ENCODE peak calls at places on chromosomes 6 and 20, in six cellular contexts. One of them, this sample, is unnamed. For H3K36me3, the result is how much of the 10 kb centered on the place peaks cover.

GRCh38 chr6:33276864-33277662 is at the start of gene B3GALT4:
- ATAC-seq in GM12878: peak
- ATAC-seq in naive thymus-derived CD4-positive, alpha-beta T cell: peak
- ATAC-seq in heart right ventricle: peak
- ATAC-seq in gastrocnemius medialis: peak
- ATAC-seq in K562: peak
- ATAC-seq in this sample: peak

GRCh38 chr6:12353731-12354130 is 63.6 kb downstream of the EDN1 start:
- ATAC-seq in gastrocnemius medialis: no peak
- ATAC-seq in naive thymus-derived CD4-positive, alpha-beta T cell: no peak
- ATAC-seq in GM12878: no peak
- ATAC-seq in heart right ventricle: no peak
- ATAC-seq in K562: no peak
- ATAC-seq in this sample: no peak

GRCh38 chr6:80527552-80528052 is 421.1 kb downstream of the BCKDHB start:
- ATAC-seq in GM12878: no peak
- ATAC-seq in gastrocnemius medialis: no peak
- ATAC-seq in K562: no peak
- ATAC-seq in naive thymus-derived CD4-positive, alpha-beta T cell: no peak
- ATAC-seq in heart right ventricle: no peak
- ATAC-seq in this sample: no peak

GRCh38 chr6:161127071-161127740 is 135.6 kb downstream of the MAP3K4 start:
- ATAC-seq in GM12878: no peak
- ATAC-seq in naive thymus-derived CD4-positive, alpha-beta T cell: no peak
- ATAC-seq in gastrocnemius medialis: no peak
- ATAC-seq in K562: no peak
- ATAC-seq in heart right ventricle: no peak
- ATAC-seq in this sample: no peak

GRCh38 chr20:31845300-31845863 is at the start of gene FOXS1:
- ATAC-seq in naive thymus-derived CD4-positive, alpha-beta T cell: no peak
- ATAC-seq in GM12878: no peak
- ATAC-seq in K562: no peak
- ATAC-seq in heart right ventricle: peak
- ATAC-seq in gastrocnemius medialis: peak
- ATAC-seq in this sample: peak

GRCh38 chr20:58458342-58459057 is 56.7 kb downstream of the APCDD1L start:
- ATAC-seq in K562: no peak
- ATAC-seq in heart right ventricle: no peak
- ATAC-seq in GM12878: peak
- ATAC-seq in naive thymus-derived CD4-positive, alpha-beta T cell: no peak
- ATAC-seq in gastrocnemius medialis: no peak
- ATAC-seq in this sample: no peak

GRCh38 chr6:54892831-54893230 is 46.3 kb downstream of the FAM83B start:
- ATAC-seq in heart right ventricle: no peak
- ATAC-seq in gastrocnemius medialis: no peak
- ATAC-seq in K562: no peak
- ATAC-seq in GM12878: no peak
- ATAC-seq in naive thymus-derived CD4-positive, alpha-beta T cell: no peak
- ATAC-seq in this sample: no peak

GRCh38 chr6:38861957-38862401 is 146.9 kb downstream of the DNAH8 start:
- ATAC-seq in K562: no peak
- ATAC-seq in GM12878: no peak
- ATAC-seq in gastrocnemius medialis: no peak
- ATAC-seq in heart right ventricle: no peak
- ATAC-seq in naive thymus-derived CD4-positive, alpha-beta T cell: no peak
- ATAC-seq in this sample: no peak

GRCh38 chr6:134520181-134521115 is 202.5 kb upstream of the SGK1 start:
- ATAC-seq in K562: no peak
- ATAC-seq in gastrocnemius medialis: no peak
- ATAC-seq in GM12878: no peak
- ATAC-seq in heart right ventricle: no peak
- ATAC-seq in naive thymus-derived CD4-positive, alpha-beta T cell: no peak
- ATAC-seq in this sample: no peak

GRCh38 chr20:29297411-29298270 is 1959.8 kb upstream of the DEFB115 start:
- ATAC-seq in GM12878: no peak
- ATAC-seq in gastrocnemius medialis: no peak
- ATAC-seq in K562: no peak
- ATAC-seq in naive thymus-derived CD4-positive, alpha-beta T cell: no peak
- ATAC-seq in heart right ventricle: no peak
- ATAC-seq in this sample: peak

GRCh38 chr6:157688960-157689599 is 134.0 kb upstream of the SNX9 start:
- ATAC-seq in heart right ventricle: no peak
- ATAC-seq in gastrocnemius medialis: peak
- ATAC-seq in naive thymus-derived CD4-positive, alpha-beta T cell: no peak
- ATAC-seq in K562: peak
- ATAC-seq in GM12878: no peak
- ATAC-seq in this sample: no peak

GRCh38 chr6:49543087-49543858 is 7.2 kb upstream of the C6orf141 start:
- ATAC-seq in naive thymus-derived CD4-positive, alpha-beta T cell: no peak
- ATAC-seq in K562: peak
- ATAC-seq in gastrocnemius medialis: no peak
- ATAC-seq in GM12878: no peak
- ATAC-seq in heart right ventricle: no peak
- ATAC-seq in this sample: no peak

GRCh38 chr20:53570446-53571276 is 23.0 kb downstream of the ZNF217 start:
- ATAC-seq in naive thymus-derived CD4-positive, alpha-beta T cell: no peak
- ATAC-seq in GM12878: peak
- ATAC-seq in heart right ventricle: peak
- ATAC-seq in gastrocnemius medialis: no peak
- ATAC-seq in K562: no peak
- ATAC-seq in this sample: no peak

GRCh38 chr6:56513631-56514030 is 129.1 kb downstream of the DST start:
- ATAC-seq in heart right ventricle: no peak
- ATAC-seq in K562: no peak
- ATAC-seq in naive thymus-derived CD4-positive, alpha-beta T cell: no peak
- ATAC-seq in GM12878: no peak
- ATAC-seq in gastrocnemius medialis: no peak
- ATAC-seq in this sample: no peak

GRCh38 chr6:139710578-139710977 is 336.1 kb upstream of the CITED2 start:
- ATAC-seq in heart right ventricle: no peak
- ATAC-seq in naive thymus-derived CD4-positive, alpha-beta T cell: no peak
- ATAC-seq in GM12878: no peak
- ATAC-seq in K562: peak
- ATAC-seq in gastrocnemius medialis: no peak
- ATAC-seq in this sample: no peak

GRCh38 chr6:148516116-148517016 is 173.7 kb downstream of the SASH1 start:
- ATAC-seq in naive thymus-derived CD4-positive, alpha-beta T cell: no peak
- ATAC-seq in heart right ventricle: no peak
- ATAC-seq in GM12878: no peak
- ATAC-seq in gastrocnemius medialis: no peak
- ATAC-seq in K562: no peak
- ATAC-seq in this sample: no peak

GRCh38 chr6:68108243-68108835 is 526.7 kb upstream of the ADGRB3 start:
- ATAC-seq in naive thymus-derived CD4-positive, alpha-beta T cell: no peak
- ATAC-seq in gastrocnemius medialis: no peak
- ATAC-seq in heart right ventricle: no peak
- ATAC-seq in GM12878: peak
- ATAC-seq in K562: peak
- ATAC-seq in this sample: no peak

GRCh38 chr6:122669868-122670267 is 59.7 kb downstream of the PKIB start:
- ATAC-seq in GM12878: no peak
- ATAC-seq in K562: no peak
- ATAC-seq in gastrocnemius medialis: no peak
- ATAC-seq in heart right ventricle: no peak
- ATAC-seq in naive thymus-derived CD4-positive, alpha-beta T cell: no peak
- ATAC-seq in this sample: no peak

GRCh38 chr20:64093013-64093503 is 8.9 kb upstream of the LKAAEAR1 start:
- ATAC-seq in naive thymus-derived CD4-positive, alpha-beta T cell: no peak
- ATAC-seq in GM12878: no peak
- ATAC-seq in heart right ventricle: no peak
- ATAC-seq in K562: peak
- ATAC-seq in gastrocnemius medialis: no peak
- ATAC-seq in this sample: no peak

GRCh38 chr6:151027936-151028838 is 162.7 kb downstream of the MTHFD1L start:
- ATAC-seq in K562: peak
- ATAC-seq in heart right ventricle: no peak
- ATAC-seq in naive thymus-derived CD4-positive, alpha-beta T cell: no peak
- ATAC-seq in gastrocnemius medialis: no peak
- ATAC-seq in GM12878: no peak
- ATAC-seq in this sample: no peak

GRCh38 chr20:50450961-50451752 is 59.0 kb upstream of the PTPN1 start:
- ATAC-seq in GM12878: peak
- ATAC-seq in naive thymus-derived CD4-positive, alpha-beta T cell: peak
- ATAC-seq in K562: peak
- ATAC-seq in heart right ventricle: peak
- ATAC-seq in gastrocnemius medialis: peak
- ATAC-seq in this sample: peak

GRCh38 chr6:130754786-130755367 is 72.3 kb upstream of the SMLR1 start:
- ATAC-seq in heart right ventricle: no peak
- ATAC-seq in gastrocnemius medialis: no peak
- ATAC-seq in K562: no peak
- ATAC-seq in GM12878: no peak
- ATAC-seq in naive thymus-derived CD4-positive, alpha-beta T cell: no peak
- ATAC-seq in this sample: no peak

GRCh38 chr6:159979136-159979874 is 10.4 kb downstream of the IGF2R start:
- ATAC-seq in heart right ventricle: peak
- ATAC-seq in gastrocnemius medialis: peak
- ATAC-seq in K562: peak
- ATAC-seq in naive thymus-derived CD4-positive, alpha-beta T cell: peak
- ATAC-seq in GM12878: peak
- ATAC-seq in this sample: peak

GRCh38 chr6:169167581-169168301 is 85.9 kb downstream of the THBS2 start:
- ATAC-seq in gastrocnemius medialis: no peak
- ATAC-seq in heart right ventricle: peak
- ATAC-seq in GM12878: no peak
- ATAC-seq in naive thymus-derived CD4-positive, alpha-beta T cell: no peak
- ATAC-seq in K562: no peak
- ATAC-seq in this sample: no peak

GRCh38 chr20:31594558-31595379 is 10.3 kb upstream of the ID1 start:
- ATAC-seq in gastrocnemius medialis: peak
- ATAC-seq in naive thymus-derived CD4-positive, alpha-beta T cell: no peak
- ATAC-seq in K562: no peak
- ATAC-seq in heart right ventricle: peak
- ATAC-seq in GM12878: no peak
- ATAC-seq in this sample: peak

GRCh38 chr20:22925613-22925983 is 109.5 kb upstream of the SSTR4 start:
- ATAC-seq in GM12878: peak
- ATAC-seq in K562: no peak
- ATAC-seq in gastrocnemius medialis: no peak
- ATAC-seq in heart right ventricle: peak
- ATAC-seq in naive thymus-derived CD4-positive, alpha-beta T cell: no peak
- ATAC-seq in this sample: no peak

GRCh38 chr6:125102901-125103300 is 50.7 kb upstream of the TPD52L1 start:
- ATAC-seq in GM12878: no peak
- ATAC-seq in gastrocnemius medialis: no peak
- ATAC-seq in naive thymus-derived CD4-positive, alpha-beta T cell: no peak
- ATAC-seq in K562: no peak
- ATAC-seq in heart right ventricle: no peak
- ATAC-seq in this sample: peak

GRCh38 chr6:35061102-35061615 is 80.0 kb downstream of the TCP11 start:
- ATAC-seq in heart right ventricle: no peak
- ATAC-seq in naive thymus-derived CD4-positive, alpha-beta T cell: no peak
- ATAC-seq in K562: peak
- ATAC-seq in GM12878: no peak
- ATAC-seq in gastrocnemius medialis: no peak
- ATAC-seq in this sample: no peak

GRCh38 chr6:149815788-149816187 is 48.4 kb downstream of the LRP11 start:
- ATAC-seq in naive thymus-derived CD4-positive, alpha-beta T cell: no peak
- ATAC-seq in gastrocnemius medialis: no peak
- ATAC-seq in GM12878: peak
- ATAC-seq in K562: no peak
- ATAC-seq in heart right ventricle: no peak
- ATAC-seq in this sample: no peak

GRCh38 chr6:7604506-7604905 is 14.5 kb downstream of the SNRNP48 start:
- ATAC-seq in gastrocnemius medialis: no peak
- ATAC-seq in K562: no peak
- ATAC-seq in naive thymus-derived CD4-positive, alpha-beta T cell: no peak
- ATAC-seq in GM12878: peak
- ATAC-seq in heart right ventricle: no peak
- ATAC-seq in this sample: no peak
- H3K36me3 ChIP-seq in gastrocnemius medialis: under half
- H3K36me3 ChIP-seq in K562: half or more
- H3K36me3 ChIP-seq in naive thymus-derived CD4-positive, alpha-beta T cell: under half
- H3K36me3 ChIP-seq in GM12878: under half
- H3K36me3 ChIP-seq in heart right ventricle: under half
- H3K36me3 ChIP-seq in this sample: half or more

GRCh38 chr20:20578838-20579237 is 133.6 kb downstream of the RALGAPA2 start:
- ATAC-seq in gastrocnemius medialis: no peak
- ATAC-seq in heart right ventricle: no peak
- ATAC-seq in K562: no peak
- ATAC-seq in GM12878: no peak
- ATAC-seq in naive thymus-derived CD4-positive, alpha-beta T cell: no peak
- ATAC-seq in this sample: no peak
- H3K36me3 ChIP-seq in gastrocnemius medialis: under half
- H3K36me3 ChIP-seq in heart right ventricle: under half
- H3K36me3 ChIP-seq in K562: under half
- H3K36me3 ChIP-seq in GM12878: under half
- H3K36me3 ChIP-seq in naive thymus-derived CD4-positive, alpha-beta T cell: under half
- H3K36me3 ChIP-seq in this sample: half or more

GRCh38 chr20:36644713-36645109 is 1.3 kb downstream of the SLA2 start:
- ATAC-seq in K562: no peak
- ATAC-seq in GM12878: no peak
- ATAC-seq in heart right ventricle: no peak
- ATAC-seq in gastrocnemius medialis: no peak
- ATAC-seq in naive thymus-derived CD4-positive, alpha-beta T cell: no peak
- ATAC-seq in this sample: no peak

GRCh38 chr20:36645998-36646397 is at the start of gene SLA2:
- ATAC-seq in GM12878: peak
- ATAC-seq in K562: no peak
- ATAC-seq in naive thymus-derived CD4-positive, alpha-beta T cell: peak
- ATAC-seq in heart right ventricle: no peak
- ATAC-seq in gastrocnemius medialis: no peak
- ATAC-seq in this sample: no peak

GRCh38 chr20:36644032-36644712 is 1.8 kb downstream of the SLA2 start:
- ATAC-seq in gastrocnemius medialis: no peak
- ATAC-seq in K562: no peak
- ATAC-seq in naive thymus-derived CD4-positive, alpha-beta T cell: peak
- ATAC-seq in heart right ventricle: no peak
- ATAC-seq in GM12878: peak
- ATAC-seq in this sample: no peak

GRCh38 chr20:36646678-36647077 is 682 bp upstream of the SLA2 start:
- ATAC-seq in gastrocnemius medialis: no peak
- ATAC-seq in K562: no peak
- ATAC-seq in naive thymus-derived CD4-positive, alpha-beta T cell: no peak
- ATAC-seq in GM12878: no peak
- ATAC-seq in heart right ventricle: no peak
- ATAC-seq in this sample: no peak

GRCh38 chr20:36645353-36645752 is 643 bp downstream of the SLA2 start:
- ATAC-seq in GM12878: no peak
- ATAC-seq in naive thymus-derived CD4-positive, alpha-beta T cell: no peak
- ATAC-seq in heart right ventricle: no peak
- ATAC-seq in K562: no peak
- ATAC-seq in gastrocnemius medialis: no peak
- ATAC-seq in this sample: no peak
- H3K36me3 ChIP-seq in GM12878: under half
- H3K36me3 ChIP-seq in naive thymus-derived CD4-positive, alpha-beta T cell: under half
- H3K36me3 ChIP-seq in heart right ventricle: under half
- H3K36me3 ChIP-seq in K562: under half
- H3K36me3 ChIP-seq in gastrocnemius medialis: under half
- H3K36me3 ChIP-seq in this sample: under half

DNA sequence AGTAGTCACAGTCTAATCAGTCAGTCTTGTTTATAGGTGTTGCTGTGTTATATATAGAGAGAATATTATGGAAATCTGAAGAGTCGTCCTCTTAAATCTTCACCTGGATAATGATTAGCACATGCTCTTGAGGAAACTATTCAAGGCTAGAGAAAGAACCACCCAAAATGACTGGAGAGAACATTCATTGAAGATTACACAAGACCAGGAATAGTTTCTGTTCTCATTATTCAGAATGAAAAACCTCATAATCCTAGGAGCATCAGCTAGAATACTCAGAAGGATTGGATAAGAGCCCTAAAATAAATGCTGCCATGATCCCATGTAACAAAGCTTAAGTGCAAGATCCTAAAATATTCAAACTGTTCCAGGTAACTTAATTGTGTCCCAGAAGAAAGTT is 278.2 kb upstream of the PREP start:
- ATAC-seq in gastrocnemius medialis: no peak
- ATAC-seq in K562: no peak
- ATAC-seq in GM12878: no peak
- ATAC-seq in heart right ventricle: no peak
- ATAC-seq in naive thymus-derived CD4-positive, alpha-beta T cell: no peak
- ATAC-seq in this sample: no peak
- H3K36me3 ChIP-seq in gastrocnemius medialis: under half
- H3K36me3 ChIP-seq in K562: under half
- H3K36me3 ChIP-seq in GM12878: under half
- H3K36me3 ChIP-seq in heart right ventricle: under half
- H3K36me3 ChIP-seq in naive thymus-derived CD4-positive, alpha-beta T cell: under half
- H3K36me3 ChIP-seq in this sample: under half

This sample was measured in gastroesophageal sphincter.